ENCODE peak calls at places on chromosomes 6 and 20, in nine cellular contexts. K is transverse colon, P is tibial nerve, S is A549, A is esophagus muscularis mucosa, V is GM12878, T is sigmoid colon, O is stomach, F is upper lobe of left lung. B is an unnamed sample.

GRCh38 chr6:13120483-13121482 is 207.6 kb downstream of the TBC1D7 start:
- DNase-seq in K (no peak), P (no peak), S (no peak), A (no peak), V (no peak), T (no peak), O (no peak), F (no peak), B (no peak)

GRCh38 chr6:106974999-106975698 is 620 bp upstream of the CD24 start:
- DNase-seq in K (peak; percentile 71), P (no peak), S (peak; percentile 18), A (no peak), V (no peak), T (no peak), O (peak; percentile 75), F (peak; percentile 45), B (peak; percentile 36)

GRCh38 chr6:137878070-137878809 is 11.2 kb downstream of the TNFAIP3 start:
- DNase-seq in K (no peak), P (no peak), S (no peak), A (no peak), V (no peak), T (no peak), O (no peak), F (no peak), B (no peak)

GRCh38 chr6:133746417-133746770 is 142.5 kb upstream of the TCF21 start:
- DNase-seq in K (no peak), P (no peak), S (no peak), A (no peak), V (no peak), T (no peak), O (no peak), F (no peak), B (no peak)

GRCh38 chr6:7129360-7129759 is 21.6 kb downstream of the RREB1 start:
- DNase-seq in K (no peak), P (no peak), S (no peak), A (no peak), V (no peak), T (no peak), O (no peak), F (no peak), B (no peak)

GRCh38 chr20:34925981-34926380 is 29.6 kb downstream of the GSS start:
- DNase-seq in K (no peak), P (no peak), S (no peak), A (no peak), V (no peak), T (no peak), O (no peak), F (no peak), B (no peak)

GRCh38 chr6:122726649-122727048 is 52.9 kb upstream of the FABP7 start:
- DNase-seq in K (no peak), P (no peak), S (no peak), A (no peak), V (no peak), T (no peak), O (no peak), F (no peak), B (no peak)

GRCh38 chr6:20575691-20576451 is 41.6 kb downstream of the CDKAL1 start:
- DNase-seq in K (no peak), P (no peak), S (no peak), A (no peak), V (no peak), T (no peak), O (no peak), F (no peak), B (no peak)

GRCh38 chr6:69179681-69180080 is 544.6 kb downstream of the ADGRB3 start:
- DNase-seq in K (no peak), P (no peak), S (no peak), A (no peak), V (no peak), T (no peak), O (no peak), F (no peak), B (no peak)
- TF ChIP-seq EP300 in K (no peak), P (no peak), S (no peak), A (no peak), V (no peak), T (no peak), O (no peak), F (no peak), B (no peak)

DNA sequence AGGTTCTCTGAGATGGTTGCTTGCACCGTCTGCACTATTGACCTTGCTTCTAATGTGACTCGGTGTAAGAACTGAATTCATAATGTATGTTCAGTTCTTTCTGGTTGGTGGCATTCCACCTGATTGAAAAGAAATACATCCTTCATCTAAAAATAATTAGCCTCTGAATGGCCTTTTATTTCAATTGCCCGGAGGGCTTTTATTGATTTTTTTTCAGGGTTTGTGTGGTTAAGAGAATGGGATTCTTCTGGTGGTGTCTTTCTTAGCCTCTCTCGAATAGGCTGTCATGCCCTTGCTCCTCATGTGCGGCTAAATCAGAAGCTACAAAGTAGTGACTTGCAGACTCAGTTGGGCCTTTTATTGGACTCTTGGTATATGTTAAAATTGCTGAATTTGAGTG is 201.5 kb upstream of the PLCB4 start:
- DNase-seq in K (no peak), P (no peak), S (no peak), A (no peak), V (no peak), T (no peak), O (no peak), F (no peak), B (no peak)
- H3K4me1 ChIP-seq in K (no peaks in the 10 kb centered on the region), P (no peaks in the 10 kb centered on the region), S (peaks cover 4% of the 10 kb centered on the region), A (peaks cover 9% of the 10 kb centered on the region), V (no peaks in the 10 kb centered on the region), T (peaks cover 6% of the 10 kb centered on the region), O (no peaks in the 10 kb centered on the region), F (no peaks in the 10 kb centered on the region), B (peaks cover 2% of the 10 kb centered on the region)

DNA sequence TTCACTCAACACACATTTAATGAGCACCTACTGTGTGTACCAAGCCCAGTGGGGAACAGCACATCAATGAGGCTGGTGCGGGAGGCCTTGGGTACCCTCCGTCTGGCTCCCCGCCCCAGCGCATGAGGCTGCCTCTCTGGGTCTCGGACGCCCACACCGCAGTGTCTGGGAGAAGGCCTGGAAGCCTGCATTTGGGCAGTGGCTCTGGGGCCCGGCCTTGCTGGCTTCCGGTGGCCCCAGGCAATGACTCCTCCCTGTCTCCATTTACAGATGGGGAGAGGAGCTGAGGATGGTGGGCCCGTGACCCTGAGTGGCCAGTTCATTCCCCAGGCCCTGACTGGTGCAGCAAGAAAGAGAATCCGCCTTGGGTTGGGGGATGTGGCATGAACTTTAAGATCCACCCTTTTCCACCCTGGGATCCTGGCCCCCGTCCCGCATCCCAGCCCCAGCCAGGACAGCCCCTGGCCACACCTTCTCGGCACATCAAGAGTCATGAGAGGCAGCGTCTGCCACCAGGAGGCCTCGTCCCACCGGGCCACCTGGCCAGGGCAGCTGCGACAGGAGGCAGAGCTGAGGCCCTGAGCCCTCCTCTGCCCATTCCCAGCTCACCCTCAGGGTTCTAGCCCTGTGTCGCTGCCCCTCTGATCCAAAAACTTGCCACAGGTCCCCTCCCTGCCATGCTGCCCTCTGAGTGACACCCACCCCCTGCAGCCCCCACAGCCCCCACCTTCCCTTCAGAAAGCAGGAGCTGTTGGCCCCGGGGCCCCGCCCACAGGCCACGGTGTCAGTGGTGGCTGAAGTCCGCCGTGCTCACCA is 17.5 kb upstream of the MRGBP start:
- DNase-seq in K (no peak), P (no peak), S (no peak), A (no peak), V (no peak), T (no peak), O (no peak), F (no peak), B (no peak)
- TF ChIP-seq POLR2A in K (no peak), P (no peak), S (no peak), A (no peak), V (no peak), T (no peak), O (no peak), F (no peak), B (no peak)

DNA sequence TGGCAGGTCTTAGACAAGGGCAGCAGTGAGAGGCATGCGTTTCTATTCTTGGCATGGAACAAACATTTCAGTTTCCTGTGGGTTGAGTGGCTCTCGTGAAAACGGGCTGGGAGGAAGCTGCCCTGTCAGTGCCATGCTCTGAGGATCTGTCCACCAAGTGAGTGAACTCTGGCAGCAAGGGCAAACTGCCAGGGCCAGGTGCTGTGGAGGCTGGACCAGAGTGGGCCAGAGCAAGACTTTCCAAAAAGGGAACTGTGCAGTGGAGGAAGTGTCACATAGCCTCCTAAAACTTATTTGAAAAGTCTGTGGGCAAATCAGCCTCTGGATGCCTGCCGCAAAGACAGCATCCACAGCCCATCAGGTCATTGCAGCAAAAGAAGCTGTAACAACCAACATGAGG is 44.2 kb upstream of the TAB2 start:
- DNase-seq in K (peak; percentile 41), P (peak; percentile 18), S (no peak), A (no peak), V (no peak), T (peak; percentile 75), O (peak; percentile 31), F (peak; percentile 62), B (no peak)
- TF ChIP-seq EP300 in K (no peak), P (no peak), S (no peak), A (no peak), V (no peak), T (no peak), O (no peak), F (no peak), B (no peak)

GRCh38 chr6:49462599-49462926 is 490 bp downstream of the MMUT start:
- DNase-seq in K (no peak), P (no peak), S (no peak), A (no peak), V (no peak), T (no peak), O (no peak), F (no peak), B (no peak)

GRCh38 chr6:49462927-49463611 is at the start of the genes CENPQ and MMUT:
- DNase-seq in K (peak; percentile 96), P (peak; percentile 96), S (peak; percentile 83), A (peak; percentile 98), V (peak; percentile 79), T (peak; percentile 97), O (peak; percentile 94), F (peak; percentile 95), B (peak; percentile 91)

GRCh38 chr6:49464691-49465090 is 1.5 kb downstream of the CENPQ start:
- DNase-seq in K (no peak), P (no peak), S (no peak), A (no peak), V (no peak), T (no peak), O (no peak), F (no peak), B (no peak)

GRCh38 chr6:49462071-49462470 is 982 bp downstream of the MMUT start:
- DNase-seq in K (no peak), P (no peak), S (no peak), A (no peak), V (no peak), T (no peak), O (no peak), F (no peak), B (no peak)

GRCh38 chr6:49463612-49463967 is 420 bp downstream of the CENPQ start:
- DNase-seq in K (no peak), P (no peak), S (no peak), A (no peak), V (no peak), T (no peak), O (no peak), F (no peak), B (no peak)
- H3K4me1 ChIP-seq in K (peaks cover 22% of the 10 kb centered on the region), P (peaks cover 49% of the 10 kb centered on the region), S (peaks cover 13% of the 10 kb centered on the region), A (peaks cover 39% of the 10 kb centered on the region), V (peaks cover 4% of the 10 kb centered on the region), T (peaks cover 28% of the 10 kb centered on the region), O (peaks cover 14% of the 10 kb centered on the region), F (peaks cover 37% of the 10 kb centered on the region), B (peaks cover 3% of the 10 kb centered on the region)

GRCh38 chr6:12008366-12009179 is 3.5 kb upstream of the HIVEP1 start:
- DNase-seq in K (peak; percentile 89), P (peak; percentile 53), S (peak; percentile 43), A (peak; percentile 95), V (peak; percentile 43), T (peak; percentile 88), O (peak; percentile 70), F (peak; percentile 90), B (peak; percentile 79)
- TF ChIP-seq POLR2A in K (peak; percentile 74), P (no peak), S (no peak), A (peak; percentile 56), V (peak; percentile 92), T (no peak), O (no peak), F (no peak), B (peak; percentile 49)